ENCODE peak calls at places on chromosomes 6 and 20, in five cellular contexts. One of them, this sample, is unnamed.
A peak's percentile ranks its signal among the peaks of the same experiment; 100 is the strongest.

GRCh38 chr6:20319520-20320357 is 81.9 kb upstream of the E2F3 start:
- DNase-seq in stomach: peak; percentile 40
- DNase-seq in ovary: no peak
- DNase-seq in heart left ventricle: peak; percentile 48
- DNase-seq in endothelial cell of umbilical vein: no peak
- DNase-seq in this sample: no peak

GRCh38 chr6:151325075-151326050 is 66.0 kb downstream of the ZBTB2 start:
- DNase-seq in ovary: peak; percentile 85
- DNase-seq in heart left ventricle: peak; percentile 73
- DNase-seq in stomach: peak; percentile 48
- DNase-seq in endothelial cell of umbilical vein: peak; percentile 89
- DNase-seq in this sample: peak; percentile 43

GRCh38 chr6:4487538-4487937 is 288.7 kb upstream of the CDYL start:
- DNase-seq in stomach: peak; percentile 43
- DNase-seq in endothelial cell of umbilical vein: no peak
- DNase-seq in heart left ventricle: no peak
- DNase-seq in ovary: no peak
- DNase-seq in this sample: no peak

GRCh38 chr20:35870541-35871307 is 83.6 kb downstream of the SCAND1 start:
- DNase-seq in ovary: no peak
- DNase-seq in endothelial cell of umbilical vein: no peak
- DNase-seq in heart left ventricle: no peak
- DNase-seq in stomach: no peak
- DNase-seq in this sample: no peak

GRCh38 chr6:11556308-11556707 is 18.8 kb downstream of the TMEM170B start:
- DNase-seq in endothelial cell of umbilical vein: no peak
- DNase-seq in stomach: no peak
- DNase-seq in heart left ventricle: no peak
- DNase-seq in ovary: no peak
- DNase-seq in this sample: no peak

GRCh38 chr6:148530394-148530923 is 187.8 kb downstream of the SASH1 start:
- DNase-seq in ovary: no peak
- DNase-seq in heart left ventricle: no peak
- DNase-seq in endothelial cell of umbilical vein: peak; percentile 87
- DNase-seq in stomach: no peak
- DNase-seq in this sample: no peak

GRCh38 chr6:154232013-154232920 is 124.3 kb downstream of the IPCEF1 start:
- DNase-seq in ovary: no peak
- DNase-seq in heart left ventricle: no peak
- DNase-seq in endothelial cell of umbilical vein: no peak
- DNase-seq in stomach: no peak
- DNase-seq in this sample: no peak

GRCh38 chr6:89411019-89411268 is 1.1 kb downstream of the RRAGD start:
- DNase-seq in heart left ventricle: peak; percentile 34
- DNase-seq in stomach: peak; percentile 27
- DNase-seq in endothelial cell of umbilical vein: no peak
- DNase-seq in ovary: no peak
- DNase-seq in this sample: peak; percentile 22

GRCh38 chr6:38110407-38111025 is 291.0 kb downstream of the ZFAND3 start:
- DNase-seq in ovary: no peak
- DNase-seq in heart left ventricle: peak; percentile 37
- DNase-seq in endothelial cell of umbilical vein: no peak
- DNase-seq in stomach: no peak
- DNase-seq in this sample: no peak

GRCh38 chr6:79394690-79395089 is 142.5 kb downstream of the LCA5 start:
- DNase-seq in stomach: no peak
- DNase-seq in endothelial cell of umbilical vein: no peak
- DNase-seq in ovary: no peak
- DNase-seq in heart left ventricle: no peak
- DNase-seq in this sample: no peak

GRCh38 chr6:169289671-169290408 is 36.2 kb upstream of the THBS2 start:
- DNase-seq in heart left ventricle: peak; percentile 69
- DNase-seq in endothelial cell of umbilical vein: no peak
- DNase-seq in stomach: no peak
- DNase-seq in ovary: no peak
- DNase-seq in this sample: no peak

DNA sequence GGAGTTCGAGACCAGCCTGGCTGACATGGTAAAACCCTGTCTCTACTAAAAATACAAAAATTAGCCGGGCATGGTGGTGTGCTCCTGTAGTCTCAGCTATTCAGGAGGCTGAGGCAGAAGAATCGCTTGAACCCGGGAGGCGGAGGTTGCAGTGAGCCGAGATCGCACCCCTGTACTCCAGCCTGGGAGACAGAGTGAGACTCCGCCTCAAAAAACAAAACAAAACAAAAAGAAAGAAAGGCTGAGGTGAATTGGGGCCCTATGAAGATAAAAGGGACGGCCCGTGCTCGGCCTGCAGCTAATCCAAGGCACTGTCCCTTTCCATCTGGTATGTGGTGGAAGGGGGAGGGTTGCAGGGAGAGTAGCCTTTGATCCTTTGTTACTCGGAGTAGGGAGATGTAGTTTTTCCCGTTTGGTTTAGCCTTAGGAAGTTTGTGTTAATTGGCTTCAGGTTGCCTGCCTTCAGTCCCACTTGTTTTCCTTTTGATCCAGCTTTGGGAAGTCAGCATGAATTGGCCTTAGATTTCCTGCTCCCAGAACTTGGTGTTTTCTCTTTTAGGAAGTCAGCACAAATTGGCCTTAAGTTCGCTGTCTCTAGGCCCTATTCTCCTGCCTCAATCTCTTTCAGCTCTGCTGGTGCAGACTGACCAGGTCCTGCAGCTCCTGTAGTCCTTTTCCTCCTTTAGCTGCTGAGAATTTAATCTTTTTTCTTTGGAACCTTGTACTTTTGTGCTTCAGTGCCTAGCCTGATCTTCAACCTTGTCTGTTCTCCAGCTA is 36.1 kb upstream of the PAQR8 start:
- DNase-seq in stomach: no peak
- DNase-seq in endothelial cell of umbilical vein: no peak
- DNase-seq in heart left ventricle: no peak
- DNase-seq in ovary: no peak
- DNase-seq in this sample: no peak
- TF ChIP-seq POLR2A in stomach: no peak
- TF ChIP-seq POLR2A in endothelial cell of umbilical vein: no peak
- TF ChIP-seq POLR2A in heart left ventricle: no peak
- TF ChIP-seq POLR2A in ovary: no peak
- TF ChIP-seq POLR2A in this sample: no peak

GRCh38 chr20:6384368-6384767 is 261.5 kb upstream of the FERMT1 start:
- DNase-seq in heart left ventricle: no peak
- DNase-seq in ovary: no peak
- DNase-seq in stomach: no peak
- DNase-seq in endothelial cell of umbilical vein: no peak
- DNase-seq in this sample: no peak

GRCh38 chr20:6384956-6385355 is 262.1 kb upstream of the FERMT1 start:
- DNase-seq in heart left ventricle: no peak
- DNase-seq in ovary: no peak
- DNase-seq in endothelial cell of umbilical vein: no peak
- DNase-seq in stomach: no peak
- DNase-seq in this sample: no peak

GRCh38 chr20:6381887-6382286 is 259.1 kb upstream of the FERMT1 start:
- DNase-seq in ovary: no peak
- DNase-seq in endothelial cell of umbilical vein: peak; percentile 4
- DNase-seq in heart left ventricle: no peak
- DNase-seq in stomach: no peak
- DNase-seq in this sample: no peak
- TF ChIP-seq CTCF in ovary: no peak
- TF ChIP-seq CTCF in endothelial cell of umbilical vein: no peak
- TF ChIP-seq CTCF in heart left ventricle: peak; percentile 20
- TF ChIP-seq CTCF in stomach: no peak
- TF ChIP-seq CTCF in this sample: no peak

DNA sequence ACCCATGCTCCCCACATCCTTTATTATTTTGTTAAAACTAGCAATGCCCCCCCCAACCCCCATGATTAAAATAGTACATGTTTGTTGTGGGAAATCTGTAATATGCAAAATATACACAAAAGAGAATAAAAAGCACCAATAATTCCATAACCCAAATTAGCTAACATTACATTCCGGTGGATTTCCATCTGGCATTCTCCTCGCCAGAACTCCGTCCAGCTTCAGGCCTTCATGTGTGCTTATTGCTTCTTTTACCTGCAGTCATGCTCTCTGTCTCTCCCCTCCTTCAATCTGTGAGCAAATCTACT is 25.5 kb upstream of the IER3 start:
- DNase-seq in stomach: no peak
- DNase-seq in heart left ventricle: no peak
- DNase-seq in ovary: no peak
- DNase-seq in endothelial cell of umbilical vein: no peak
- DNase-seq in this sample: no peak
- H3K4me3 ChIP-seq in stomach: no peak overlapping the region
- H3K4me3 ChIP-seq in heart left ventricle: no peak overlapping the region
- H3K4me3 ChIP-seq in ovary: no peak overlapping the region
- H3K4me3 ChIP-seq in endothelial cell of umbilical vein: no peak overlapping the region
- H3K4me3 ChIP-seq in this sample: no peak overlapping the region

DNA sequence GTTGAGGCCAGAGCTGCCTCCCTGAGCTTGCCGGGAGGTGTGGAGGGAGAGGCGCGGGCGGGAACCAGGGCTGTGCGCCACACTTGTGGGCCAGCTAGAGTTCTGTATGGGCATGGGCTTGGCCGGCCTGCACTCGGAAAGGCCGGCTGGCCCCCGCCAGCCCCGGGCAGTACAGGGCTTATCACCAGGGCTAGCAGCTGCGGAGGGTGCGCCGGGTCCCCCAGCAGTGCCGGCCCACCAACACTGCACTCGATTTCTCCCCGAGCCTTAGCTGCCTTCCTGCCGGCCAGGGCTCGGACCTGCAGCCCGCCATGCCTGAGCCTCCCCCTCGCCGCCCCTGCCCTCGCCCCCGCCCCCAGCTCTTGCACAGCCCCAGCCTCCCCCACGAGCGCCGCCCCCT is 472.7 kb downstream of the TFAP2A start:
- DNase-seq in ovary: no peak
- DNase-seq in heart left ventricle: no peak
- DNase-seq in endothelial cell of umbilical vein: no peak
- DNase-seq in stomach: no peak
- DNase-seq in this sample: no peak
- TF ChIP-seq POLR2A in ovary: no peak
- TF ChIP-seq POLR2A in heart left ventricle: no peak
- TF ChIP-seq POLR2A in endothelial cell of umbilical vein: no peak
- TF ChIP-seq POLR2A in stomach: no peak
- TF ChIP-seq POLR2A in this sample: no peak

DNA sequence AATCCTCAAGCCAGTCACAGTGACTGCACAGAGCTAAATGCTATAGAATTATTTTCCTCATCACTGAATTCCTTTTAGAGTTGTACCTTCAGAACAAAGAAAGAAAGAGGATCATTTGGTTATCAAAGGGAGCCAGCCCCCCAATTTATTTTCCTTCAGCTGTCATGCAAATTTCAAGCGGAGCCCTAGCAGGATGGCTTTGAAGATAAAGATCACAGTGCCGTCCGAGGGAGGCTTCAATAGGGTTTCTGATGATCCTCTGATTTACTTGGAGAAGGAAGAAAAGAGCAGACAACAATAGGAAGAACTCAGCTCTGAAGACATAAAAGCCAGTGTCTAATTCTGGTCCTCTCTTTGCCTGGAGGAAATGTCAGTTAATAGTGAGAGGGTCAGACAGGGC is 186.7 kb downstream of the DOK5 start:
- DNase-seq in ovary: no peak
- DNase-seq in endothelial cell of umbilical vein: no peak
- DNase-seq in stomach: no peak
- DNase-seq in heart left ventricle: no peak
- DNase-seq in this sample: no peak
- TF ChIP-seq CTCF in ovary: no peak
- TF ChIP-seq CTCF in endothelial cell of umbilical vein: no peak
- TF ChIP-seq CTCF in stomach: no peak
- TF ChIP-seq CTCF in heart left ventricle: no peak
- TF ChIP-seq CTCF in this sample: no peak

GRCh38 chr6:149751239-149751638 is 1.7 kb downstream of the PCMT1 start:
- DNase-seq in stomach: no peak
- DNase-seq in heart left ventricle: no peak
- DNase-seq in ovary: no peak
- DNase-seq in endothelial cell of umbilical vein: no peak
- DNase-seq in this sample: no peak
- H3K4me3 ChIP-seq in stomach: no peak overlapping the region
- H3K4me3 ChIP-seq in heart left ventricle: peak overlapping the region; percentile 97
- H3K4me3 ChIP-seq in ovary: no peak overlapping the region
- H3K4me3 ChIP-seq in endothelial cell of umbilical vein: no peak overlapping the region
- H3K4me3 ChIP-seq in this sample: no peak overlapping the region

GRCh38 chr6:18469486-18469885 is 82.3 kb downstream of the RNF144B start:
- DNase-seq in endothelial cell of umbilical vein: no peak
- DNase-seq in heart left ventricle: no peak
- DNase-seq in ovary: no peak
- DNase-seq in stomach: no peak
- DNase-seq in this sample: no peak

GRCh38 chr6:18468162-18468843 is 81.2 kb downstream of the RNF144B start:
- DNase-seq in stomach: no peak
- DNase-seq in heart left ventricle: no peak
- DNase-seq in endothelial cell of umbilical vein: no peak
- DNase-seq in ovary: no peak
- DNase-seq in this sample: no peak

GRCh38 chr6:18464176-18464575 is 77.0 kb downstream of the RNF144B start:
- DNase-seq in stomach: no peak
- DNase-seq in endothelial cell of umbilical vein: no peak
- DNase-seq in ovary: no peak
- DNase-seq in heart left ventricle: no peak
- DNase-seq in this sample: no peak

GRCh38 chr6:18465410-18466154 is 78.4 kb downstream of the RNF144B start:
- DNase-seq in stomach: no peak
- DNase-seq in heart left ventricle: no peak
- DNase-seq in endothelial cell of umbilical vein: no peak
- DNase-seq in ovary: no peak
- DNase-seq in this sample: no peak

GRCh38 chr6:18467741-18468140 is 80.6 kb downstream of the RNF144B start:
- DNase-seq in ovary: no peak
- DNase-seq in heart left ventricle: no peak
- DNase-seq in endothelial cell of umbilical vein: no peak
- DNase-seq in stomach: no peak
- DNase-seq in this sample: no peak
- TF ChIP-seq POLR2A in ovary: no peak
- TF ChIP-seq POLR2A in heart left ventricle: no peak
- TF ChIP-seq POLR2A in endothelial cell of umbilical vein: no peak
- TF ChIP-seq POLR2A in stomach: no peak
- TF ChIP-seq POLR2A in this sample: no peak

GRCh38 chr20:10568032-10568431 is 105.8 kb downstream of the JAG1 start:
- DNase-seq in stomach: no peak
- DNase-seq in endothelial cell of umbilical vein: no peak
- DNase-seq in heart left ventricle: no peak
- DNase-seq in ovary: no peak
- DNase-seq in this sample: no peak
- TF ChIP-seq CTCF in stomach: no peak
- TF ChIP-seq CTCF in endothelial cell of umbilical vein: no peak
- TF ChIP-seq CTCF in heart left ventricle: no peak
- TF ChIP-seq CTCF in ovary: no peak
- TF ChIP-seq CTCF in this sample: no peak

GRCh38 chr6:90547079-90547478 is 39.8 kb downstream of the MAP3K7 start:
- DNase-seq in ovary: no peak
- DNase-seq in endothelial cell of umbilical vein: no peak
- DNase-seq in heart left ventricle: no peak
- DNase-seq in stomach: no peak
- DNase-seq in this sample: no peak
- H3K4me3 ChIP-seq in ovary: no peak overlapping the region
- H3K4me3 ChIP-seq in endothelial cell of umbilical vein: no peak overlapping the region
- H3K4me3 ChIP-seq in heart left ventricle: no peak overlapping the region
- H3K4me3 ChIP-seq in stomach: no peak overlapping the region
- H3K4me3 ChIP-seq in this sample: no peak overlapping the region

GRCh38 chr20:49276895-49277785 is 717 bp downstream of the ZNFX1 start:
- DNase-seq in endothelial cell of umbilical vein: no peak
- DNase-seq in heart left ventricle: peak; percentile 45
- DNase-seq in stomach: no peak
- DNase-seq in ovary: peak; percentile 63
- DNase-seq in this sample: peak; percentile 92
- TF ChIP-seq POLR2A in endothelial cell of umbilical vein: no peak
- TF ChIP-seq POLR2A in heart left ventricle: no peak
- TF ChIP-seq POLR2A in stomach: no peak
- TF ChIP-seq POLR2A in ovary: no peak
- TF ChIP-seq POLR2A in this sample: no peak